ENCODE peak calls at places on chromosome 5, in nine cellular contexts. Z is HFF-Myc; M is activated CD4-positive, alpha-beta T cell treated with anti-CD3 and anti-CD28 coated beads, Interleukin-2, amount 10 ng/mL, durations not matched to agents 7 days and 5 days; W is NCI-H526; Y is NCI-H2081; G is left colon; Q is substantia nigra; D is cardiac fibroblast; H is MV-4-11. R is an unnamed sample.

GRCh38 chr5:37668524-37669047 is 171.3 kb downstream of the GDNF start:
- DNase-seq in Y (no peak), G (peak), Q (no peak), D (peak), M (no peak), H (peak), W (no peak), Z (peak), R (no peak)

GRCh38 chr5:155471027-155471426 is 457.5 kb downstream of the KIF4B start:
- DNase-seq in Z (no peak), H (no peak), G (no peak), D (no peak), W (no peak), M (no peak), Q (no peak), Y (peak), R (no peak)

GRCh38 chr5:2137444-2138050 is 254.8 kb upstream of the IRX4 start:
- DNase-seq in D (no peak), Z (no peak), Q (no peak), W (no peak), M (no peak), H (no peak), Y (no peak), G (no peak), R (no peak)

GRCh38 chr5:54289769-54290168 is 20.6 kb downstream of the ARL15 start:
- DNase-seq in Y (no peak), G (no peak), Z (no peak), Q (no peak), H (no peak), D (no peak), M (no peak), W (no peak), R (no peak)

GRCh38 chr5:31741496-31741895 is 102.6 kb downstream of the PDZD2 start:
- DNase-seq in H (no peak), D (no peak), W (no peak), Y (no peak), Q (peak), G (no peak), Z (no peak), M (no peak), R (no peak)

GRCh38 chr5:83077662-83078261 is 415 bp downstream of the XRCC4 start:
- DNase-seq in D (no peak), Q (no peak), W (no peak), Z (no peak), Y (no peak), M (peak), G (peak), H (peak), R (no peak)

GRCh38 chr5:151251001-151251551 is 1.9 kb upstream of the GM2A start:
- DNase-seq in M (peak), Z (no peak), W (no peak), D (no peak), Q (no peak), Y (no peak), H (no peak), G (no peak), R (no peak)

GRCh38 chr5:106454651-106455415 is 1215.9 kb downstream of the EFNA5 start:
- DNase-seq in Y (peak), G (no peak), W (peak), Z (peak), M (no peak), H (no peak), Q (peak), D (peak), R (no peak)

GRCh38 chr5:32331217-32331926 is 18.6 kb upstream of the MTMR12 start:
- DNase-seq in Q (no peak), W (peak), Y (no peak), M (no peak), Z (no peak), D (no peak), G (peak), H (no peak), R (no peak)

GRCh38 chr5:133967124-133967523 is 1.3 kb downstream of the C5orf15 start:
- DNase-seq in W (no peak), H (no peak), D (peak), Y (no peak), Q (no peak), G (no peak), Z (no peak), M (no peak), R (no peak)